ENCODE peak calls at places on chromosomes 2 and 18, in eight cellular contexts. One of them, this sample, is unnamed.

GRCh38 chr2:111918383-111918806 is 20.0 kb downstream of the MERTK start:
- DNase-seq in K562: peak; percentile 36
- DNase-seq in sigmoid colon: no peak
- DNase-seq in suprapubic skin: no peak
- DNase-seq in stomach: no peak
- DNase-seq in SK-N-MC: peak; percentile 65
- DNase-seq in spleen: no peak
- DNase-seq in HL-60: no peak
- DNase-seq in this sample: no peak

GRCh38 chr2:1632006-1632348 is 112.3 kb downstream of the PXDN start:
- DNase-seq in K562: no peak
- DNase-seq in suprapubic skin: no peak
- DNase-seq in sigmoid colon: peak; percentile 35
- DNase-seq in spleen: no peak
- DNase-seq in SK-N-MC: no peak
- DNase-seq in stomach: no peak
- DNase-seq in HL-60: no peak
- DNase-seq in this sample: peak; percentile 79

GRCh38 chr2:119263656-119264055 is 40.0 kb downstream of the STEAP3 start:
- DNase-seq in spleen: no peak
- DNase-seq in K562: no peak
- DNase-seq in HL-60: peak; percentile 86
- DNase-seq in stomach: no peak
- DNase-seq in SK-N-MC: no peak
- DNase-seq in sigmoid colon: no peak
- DNase-seq in suprapubic skin: no peak
- DNase-seq in this sample: no peak

GRCh38 chr18:70354080-70354479 is 65.2 kb downstream of the SOCS6 start:
- DNase-seq in spleen: no peak
- DNase-seq in HL-60: no peak
- DNase-seq in K562: no peak
- DNase-seq in sigmoid colon: no peak
- DNase-seq in SK-N-MC: no peak
- DNase-seq in suprapubic skin: no peak
- DNase-seq in stomach: no peak
- DNase-seq in this sample: no peak

GRCh38 chr2:178824181-178824580 is 17.0 kb upstream of the TTN start:
- DNase-seq in sigmoid colon: no peak
- DNase-seq in suprapubic skin: no peak
- DNase-seq in SK-N-MC: no peak
- DNase-seq in stomach: no peak
- DNase-seq in K562: no peak
- DNase-seq in HL-60: no peak
- DNase-seq in spleen: no peak
- DNase-seq in this sample: no peak

GRCh38 chr2:221166283-221166682 is 405.8 kb downstream of the EPHA4 start:
- DNase-seq in suprapubic skin: no peak
- DNase-seq in stomach: no peak
- DNase-seq in HL-60: no peak
- DNase-seq in K562: no peak
- DNase-seq in spleen: no peak
- DNase-seq in SK-N-MC: peak; percentile 32
- DNase-seq in sigmoid colon: no peak
- DNase-seq in this sample: no peak

GRCh38 chr2:178195390-178196166 is 1.3 kb downstream of the OSBPL6 start:
- DNase-seq in HL-60: no peak
- DNase-seq in sigmoid colon: no peak
- DNase-seq in spleen: no peak
- DNase-seq in K562: no peak
- DNase-seq in stomach: no peak
- DNase-seq in SK-N-MC: no peak
- DNase-seq in suprapubic skin: no peak
- DNase-seq in this sample: no peak

GRCh38 chr2:38065502-38066135 is 10.3 kb downstream of the CYP1B1 start:
- DNase-seq in suprapubic skin: no peak
- DNase-seq in spleen: no peak
- DNase-seq in sigmoid colon: no peak
- DNase-seq in stomach: no peak
- DNase-seq in SK-N-MC: no peak
- DNase-seq in HL-60: no peak
- DNase-seq in K562: no peak
- DNase-seq in this sample: no peak

GRCh38 chr18:25826823-25827617 is 263.4 kb downstream of the SS18 start:
- DNase-seq in sigmoid colon: no peak
- DNase-seq in HL-60: no peak
- DNase-seq in SK-N-MC: no peak
- DNase-seq in spleen: no peak
- DNase-seq in stomach: no peak
- DNase-seq in K562: no peak
- DNase-seq in suprapubic skin: no peak
- DNase-seq in this sample: no peak

GRCh38 chr2:100126172-100126571 is 16.2 kb downstream of the AFF3 start:
- DNase-seq in sigmoid colon: no peak
- DNase-seq in stomach: peak; percentile 51
- DNase-seq in suprapubic skin: no peak
- DNase-seq in HL-60: no peak
- DNase-seq in K562: no peak
- DNase-seq in SK-N-MC: no peak
- DNase-seq in spleen: no peak
- DNase-seq in this sample: peak; percentile 29

GRCh38 chr2:1804865-1805264 is 60.5 kb upstream of the PXDN start:
- DNase-seq in sigmoid colon: peak; percentile 62
- DNase-seq in K562: no peak
- DNase-seq in suprapubic skin: no peak
- DNase-seq in SK-N-MC: no peak
- DNase-seq in stomach: no peak
- DNase-seq in HL-60: no peak
- DNase-seq in spleen: peak; percentile 35
- DNase-seq in this sample: no peak

GRCh38 chr2:25473758-25474335 is 132.1 kb upstream of the DNMT3A start:
- DNase-seq in suprapubic skin: no peak
- DNase-seq in SK-N-MC: peak; percentile 37
- DNase-seq in HL-60: no peak
- DNase-seq in stomach: peak; percentile 34
- DNase-seq in sigmoid colon: no peak
- DNase-seq in spleen: no peak
- DNase-seq in K562: no peak
- DNase-seq in this sample: no peak

GRCh38 chr2:64987001-64987962 is 1.9 kb upstream of the SLC1A4 start:
- DNase-seq in sigmoid colon: no peak
- DNase-seq in SK-N-MC: peak; percentile 87
- DNase-seq in HL-60: no peak
- DNase-seq in stomach: no peak
- DNase-seq in K562: no peak
- DNase-seq in spleen: no peak
- DNase-seq in suprapubic skin: no peak
- DNase-seq in this sample: no peak

GRCh38 chr2:209431701-209432100 is 7.9 kb downstream of the MAP2 start:
- DNase-seq in K562: no peak
- DNase-seq in HL-60: no peak
- DNase-seq in suprapubic skin: no peak
- DNase-seq in SK-N-MC: peak; percentile 92
- DNase-seq in spleen: no peak
- DNase-seq in stomach: no peak
- DNase-seq in sigmoid colon: no peak
- DNase-seq in this sample: peak; percentile 18

GRCh38 chr2:149047118-149047517 is 8.6 kb downstream of the LYPD6B start:
- DNase-seq in K562: no peak
- DNase-seq in stomach: no peak
- DNase-seq in sigmoid colon: no peak
- DNase-seq in spleen: no peak
- DNase-seq in suprapubic skin: no peak
- DNase-seq in HL-60: no peak
- DNase-seq in SK-N-MC: no peak
- DNase-seq in this sample: no peak

GRCh38 chr2:31421634-31422033 is 7.1 kb upstream of the XDH start:
- DNase-seq in HL-60: no peak
- DNase-seq in spleen: no peak
- DNase-seq in suprapubic skin: no peak
- DNase-seq in stomach: no peak
- DNase-seq in K562: no peak
- DNase-seq in sigmoid colon: no peak
- DNase-seq in SK-N-MC: no peak
- DNase-seq in this sample: no peak

GRCh38 chr18:75210274-75211001 is at the start of gene TSHZ1:
- DNase-seq in suprapubic skin: no peak
- DNase-seq in HL-60: peak; percentile 92
- DNase-seq in K562: peak; percentile 20
- DNase-seq in spleen: no peak
- DNase-seq in sigmoid colon: peak; percentile 86
- DNase-seq in SK-N-MC: no peak
- DNase-seq in stomach: peak; percentile 51
- DNase-seq in this sample: peak; percentile 86

GRCh38 chr2:48134704-48135103 is 228.4 kb upstream of the FBXO11 start:
- DNase-seq in spleen: no peak
- DNase-seq in sigmoid colon: no peak
- DNase-seq in stomach: no peak
- DNase-seq in HL-60: no peak
- DNase-seq in suprapubic skin: no peak
- DNase-seq in K562: peak; percentile 40
- DNase-seq in SK-N-MC: no peak
- DNase-seq in this sample: no peak

GRCh38 chr2:105546623-105546964 is 147.7 kb upstream of the FHL2 start:
- DNase-seq in stomach: no peak
- DNase-seq in HL-60: no peak
- DNase-seq in sigmoid colon: no peak
- DNase-seq in spleen: no peak
- DNase-seq in suprapubic skin: no peak
- DNase-seq in K562: no peak
- DNase-seq in SK-N-MC: no peak
- DNase-seq in this sample: no peak

GRCh38 chr2:39381653-39382052 is 55.4 kb downstream of the MAP4K3 start:
- DNase-seq in stomach: no peak
- DNase-seq in suprapubic skin: no peak
- DNase-seq in sigmoid colon: no peak
- DNase-seq in spleen: no peak
- DNase-seq in HL-60: no peak
- DNase-seq in K562: no peak
- DNase-seq in SK-N-MC: no peak
- DNase-seq in this sample: no peak

GRCh38 chr2:107525420-107525819 is 301.3 kb upstream of the RGPD4 start:
- DNase-seq in sigmoid colon: no peak
- DNase-seq in HL-60: no peak
- DNase-seq in spleen: no peak
- DNase-seq in SK-N-MC: no peak
- DNase-seq in stomach: no peak
- DNase-seq in K562: no peak
- DNase-seq in suprapubic skin: no peak
- DNase-seq in this sample: no peak

GRCh38 chr2:39991298-39991697 is 212.2 kb upstream of the THUMPD2 start:
- DNase-seq in spleen: no peak
- DNase-seq in suprapubic skin: no peak
- DNase-seq in sigmoid colon: no peak
- DNase-seq in stomach: no peak
- DNase-seq in K562: no peak
- DNase-seq in HL-60: no peak
- DNase-seq in SK-N-MC: no peak
- DNase-seq in this sample: no peak

GRCh38 chr2:125341353-125341752 is 1314.6 kb upstream of the GYPC start:
- DNase-seq in SK-N-MC: no peak
- DNase-seq in K562: no peak
- DNase-seq in spleen: no peak
- DNase-seq in HL-60: no peak
- DNase-seq in stomach: no peak
- DNase-seq in sigmoid colon: no peak
- DNase-seq in suprapubic skin: no peak
- DNase-seq in this sample: no peak

GRCh38 chr2:204611017-204611631 is 65.8 kb downstream of the PARD3B start:
- DNase-seq in SK-N-MC: no peak
- DNase-seq in sigmoid colon: no peak
- DNase-seq in stomach: no peak
- DNase-seq in K562: no peak
- DNase-seq in HL-60: no peak
- DNase-seq in suprapubic skin: no peak
- DNase-seq in spleen: no peak
- DNase-seq in this sample: no peak

GRCh38 chr2:45554073-45554742 is 56.9 kb downstream of the SRBD1 start:
- DNase-seq in stomach: no peak
- DNase-seq in K562: no peak
- DNase-seq in HL-60: no peak
- DNase-seq in spleen: no peak
- DNase-seq in SK-N-MC: no peak
- DNase-seq in suprapubic skin: no peak
- DNase-seq in sigmoid colon: no peak
- DNase-seq in this sample: no peak

GRCh38 chr2:75327334-75327733 is 128.0 kb upstream of the TACR1 start:
- DNase-seq in stomach: no peak
- DNase-seq in K562: no peak
- DNase-seq in spleen: no peak
- DNase-seq in suprapubic skin: no peak
- DNase-seq in sigmoid colon: no peak
- DNase-seq in HL-60: no peak
- DNase-seq in SK-N-MC: no peak
- DNase-seq in this sample: no peak

GRCh38 chr2:136116111-136116812 is 1.7 kb downstream of the CXCR4 start:
- DNase-seq in suprapubic skin: no peak
- DNase-seq in spleen: peak; percentile 92
- DNase-seq in stomach: peak; percentile 56
- DNase-seq in HL-60: peak; percentile 91
- DNase-seq in SK-N-MC: no peak
- DNase-seq in K562: no peak
- DNase-seq in sigmoid colon: peak; percentile 68
- DNase-seq in this sample: no peak

GRCh38 chr2:234368861-234369261 is 128.0 kb downstream of the ARL4C start:
- DNase-seq in spleen: no peak
- DNase-seq in suprapubic skin: no peak
- DNase-seq in SK-N-MC: no peak
- DNase-seq in stomach: no peak
- DNase-seq in sigmoid colon: peak; percentile 92
- DNase-seq in HL-60: no peak
- DNase-seq in K562: no peak
- DNase-seq in this sample: peak; percentile 93
- TF ChIP-seq POLR2AphosphoS5 in spleen: no peak
- TF ChIP-seq POLR2AphosphoS5 in suprapubic skin: no peak
- TF ChIP-seq POLR2AphosphoS5 in SK-N-MC: no peak
- TF ChIP-seq POLR2AphosphoS5 in stomach: peak; percentile 46
- TF ChIP-seq POLR2AphosphoS5 in sigmoid colon: peak; percentile 90
- TF ChIP-seq POLR2AphosphoS5 in HL-60: no peak
- TF ChIP-seq POLR2AphosphoS5 in K562: no peak
- TF ChIP-seq POLR2AphosphoS5 in this sample: peak; percentile 98

GRCh38 chr2:32792416-32792815 is 154.3 kb upstream of the LTBP1 start:
- DNase-seq in suprapubic skin: no peak
- DNase-seq in K562: no peak
- DNase-seq in HL-60: no peak
- DNase-seq in SK-N-MC: no peak
- DNase-seq in spleen: no peak
- DNase-seq in sigmoid colon: no peak
- DNase-seq in stomach: no peak
- DNase-seq in this sample: no peak
- TF ChIP-seq POLR2AphosphoS5 in suprapubic skin: no peak
- TF ChIP-seq POLR2AphosphoS5 in K562: no peak
- TF ChIP-seq POLR2AphosphoS5 in HL-60: no peak
- TF ChIP-seq POLR2AphosphoS5 in SK-N-MC: no peak
- TF ChIP-seq POLR2AphosphoS5 in spleen: no peak
- TF ChIP-seq POLR2AphosphoS5 in sigmoid colon: no peak
- TF ChIP-seq POLR2AphosphoS5 in stomach: no peak
- TF ChIP-seq POLR2AphosphoS5 in this sample: no peak

GRCh38 chr18:76488190-76488589 is 6.9 kb downstream of the ZNF516 start:
- DNase-seq in stomach: no peak
- DNase-seq in spleen: no peak
- DNase-seq in suprapubic skin: no peak
- DNase-seq in K562: no peak
- DNase-seq in HL-60: no peak
- DNase-seq in sigmoid colon: no peak
- DNase-seq in SK-N-MC: no peak
- DNase-seq in this sample: no peak
- TF ChIP-seq POLR2AphosphoS5 in stomach: no peak
- TF ChIP-seq POLR2AphosphoS5 in spleen: no peak
- TF ChIP-seq POLR2AphosphoS5 in suprapubic skin: no peak
- TF ChIP-seq POLR2AphosphoS5 in K562: no peak
- TF ChIP-seq POLR2AphosphoS5 in HL-60: no peak
- TF ChIP-seq POLR2AphosphoS5 in sigmoid colon: no peak
- TF ChIP-seq POLR2AphosphoS5 in SK-N-MC: no peak
- TF ChIP-seq POLR2AphosphoS5 in this sample: no peak

GRCh38 chr2:102099536-102100293 is 42.8 kb upstream of the IL1R1 start:
- DNase-seq in spleen: no peak
- DNase-seq in SK-N-MC: no peak
- DNase-seq in suprapubic skin: no peak
- DNase-seq in stomach: no peak
- DNase-seq in K562: no peak
- DNase-seq in HL-60: no peak
- DNase-seq in sigmoid colon: no peak
- DNase-seq in this sample: no peak
- TF ChIP-seq POLR2AphosphoS5 in spleen: no peak
- TF ChIP-seq POLR2AphosphoS5 in SK-N-MC: no peak
- TF ChIP-seq POLR2AphosphoS5 in suprapubic skin: no peak
- TF ChIP-seq POLR2AphosphoS5 in stomach: peak; percentile 54
- TF ChIP-seq POLR2AphosphoS5 in K562: no peak
- TF ChIP-seq POLR2AphosphoS5 in HL-60: no peak
- TF ChIP-seq POLR2AphosphoS5 in sigmoid colon: peak; percentile 45
- TF ChIP-seq POLR2AphosphoS5 in this sample: no peak

This sample was measured in prostate gland.